ENCODE peak calls at places on chromosome 13, in five cellular contexts. F, I, W, O and J are unnamed samples.

GRCh38 chr13:97348569-97349100 is 85.3 kb upstream of the RAP2A start:
- DNase-seq in F (no peak), I (no peak), W (no peak), O (no peak), J (no peak)

GRCh38 chr13:78133511-78133910 is 214.9 kb upstream of the EDNRB start:
- DNase-seq in F (no peak), I (no peak), W (no peak), O (no peak), J (no peak)

GRCh38 chr13:36344886-36345437 is 1.2 kb downstream of the SPART start:
- DNase-seq in F (no peak), I (no peak), W (no peak), O (no peak), J (no peak)

GRCh38 chr13:47932953-47933687 is 68.0 kb downstream of the SUCLA2 start:
- DNase-seq in F (no peak), I (peak), W (no peak), O (no peak), J (no peak)

GRCh38 chr13:105462981-105463380 is 1072.5 kb downstream of the EFNB2 start:
- DNase-seq in F (no peak), I (no peak), W (no peak), O (no peak), J (no peak)

GRCh38 chr13:38223093-38223492 is 126.6 kb upstream of the UFM1 start:
- DNase-seq in F (peak), I (peak), W (no peak), O (no peak), J (peak)

GRCh38 chr13:61170791-61171330 is 244.8 kb downstream of the PCDH20 start:
- DNase-seq in F (no peak), I (no peak), W (no peak), O (no peak), J (no peak)

GRCh38 chr13:49649963-49650312 is 21.6 kb downstream of the ARL11 start:
- DNase-seq in F (no peak), I (no peak), W (no peak), O (no peak), J (no peak)

GRCh38 chr13:65260938-65261880 is 1968.9 kb downstream of the PCDH9 start:
- DNase-seq in F (no peak), I (no peak), W (no peak), O (no peak), J (no peak)

GRCh38 chr13:25469179-25469545 is 97.4 kb downstream of the ATP8A2 start:
- DNase-seq in F (no peak), I (no peak), W (no peak), O (no peak), J (no peak)

GRCh38 chr13:51283361-51283760 is 56.1 kb upstream of the SERPINE3 start:
- DNase-seq in F (no peak), I (no peak), W (no peak), O (peak), J (no peak)

GRCh38 chr13:23941216-23941615 is 43.9 kb upstream of the C1QTNF9B start:
- DNase-seq in F (no peak), I (no peak), W (no peak), O (no peak), J (no peak)

GRCh38 chr13:109136873-109137272 is 507.5 kb downstream of the MYO16 start:
- DNase-seq in F (no peak), I (no peak), W (no peak), O (no peak), J (no peak)

GRCh38 chr13:43085545-43085944 is 62.2 kb downstream of the DNAJC15 start:
- DNase-seq in F (peak), I (no peak), W (peak), O (no peak), J (peak)

GRCh38 chr13:99230991-99231390 is 27.2 kb downstream of the GPR18 start:
- DNase-seq in F (no peak), I (no peak), W (no peak), O (no peak), J (no peak)

GRCh38 chr13:98893361-98893760 is 84.5 kb downstream of the DOCK9 start:
- DNase-seq in F (no peak), I (no peak), W (no peak), O (no peak), J (no peak)

GRCh38 chr13:61316647-61317046 is 99.0 kb downstream of the PCDH20 start:
- DNase-seq in F (no peak), I (no peak), W (no peak), O (no peak), J (no peak)

GRCh38 chr13:56988543-56988942 is 152.2 kb upstream of the PRR20A start:
- DNase-seq in F (no peak), I (no peak), W (no peak), O (no peak), J (no peak)

GRCh38 chr13:45341799-45342584 is 1.0 kb upstream of the TPT1 start:
- DNase-seq in F (no peak), I (no peak), W (no peak), O (no peak), J (peak)

GRCh38 chr13:60562081-60562764 is 165.2 kb downstream of the TDRD3 start:
- DNase-seq in F (no peak), I (no peak), W (no peak), O (no peak), J (no peak)

GRCh38 chr13:21079206-21079605 is 17.8 kb upstream of the LATS2 start:
- DNase-seq in F (no peak), I (no peak), W (no peak), O (no peak), J (no peak)

GRCh38 chr13:39051157-39051556 is 12.9 kb downstream of the NHLRC3 start:
- DNase-seq in F (no peak), I (peak), W (peak), O (no peak), J (peak)

GRCh38 chr13:29884671-29885424 is 34.4 kb upstream of the UBL3 start:
- DNase-seq in F (no peak), I (peak), W (no peak), O (no peak), J (peak)

GRCh38 chr13:51478418-51479198 is 25.8 kb upstream of the INTS6 start:
- DNase-seq in F (no peak), I (peak), W (no peak), O (no peak), J (no peak)

GRCh38 chr13:25920931-25921330 is 130.9 kb downstream of the SHISA2 start:
- DNase-seq in F (no peak), I (no peak), W (no peak), O (no peak), J (no peak)

GRCh38 chr13:49636705-49637104 is 8.4 kb downstream of the ARL11 start:
- DNase-seq in F (no peak), I (no peak), W (no peak), O (no peak), J (no peak)

GRCh38 chr13:44238011-44238421 is 135.6 kb upstream of the SERP2 start:
- DNase-seq in F (no peak), I (no peak), W (no peak), O (no peak), J (no peak)

GRCh38 chr13:33445024-33445423 is 159.5 kb upstream of the STARD13 start:
- DNase-seq in F (no peak), I (peak), W (no peak), O (no peak), J (no peak)

GRCh38 chr13:80030491-80030890 is 310.4 kb downstream of the SPRY2 start:
- DNase-seq in F (no peak), I (no peak), W (peak), O (no peak), J (peak)

GRCh38 chr13:66014757-66015156 is 1215.4 kb downstream of the PCDH9 start:
- DNase-seq in F (no peak), I (no peak), W (no peak), O (no peak), J (no peak)

GRCh38 chr13:44022196-44022595 is 142.5 kb downstream of the LACC1 start:
- DNase-seq in F (no peak), I (peak), W (no peak), O (no peak), J (peak)

GRCh38 chr13:24270639-24271131 is 38.7 kb upstream of the C1QTNF9 start:
- DNase-seq in F (no peak), I (peak), W (no peak), O (no peak), J (no peak)

DNA sequence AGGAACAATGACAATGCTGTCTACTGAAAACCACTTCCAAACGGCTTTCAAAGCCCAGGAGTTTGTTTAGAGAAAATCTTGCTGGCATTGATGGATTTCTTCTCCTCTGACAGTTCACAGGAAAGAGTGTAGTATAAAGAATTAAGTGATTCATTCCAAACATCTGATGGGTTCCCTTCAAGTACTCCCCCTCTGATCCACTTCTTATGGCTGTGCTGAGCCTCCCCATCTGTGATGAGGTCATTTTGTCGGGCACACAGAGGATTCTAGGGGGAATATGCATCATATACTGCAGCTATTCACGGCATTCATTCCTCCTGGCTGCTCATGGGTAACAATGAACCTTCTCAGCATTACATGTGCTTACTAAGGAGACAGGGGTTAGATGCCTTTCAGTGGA is 107.9 kb downstream of the RGCC start:
- DNase-seq in F (no peak), I (peak), W (no peak), O (no peak), J (no peak)
- TF ChIP-seq JUND in F (no peak), I (no peak), W (no peak), O (no peak), J (no peak)

GRCh38 chr13:59493436-59493965 is 670.2 kb downstream of the DIAPH3 start:
- DNase-seq in F (no peak), I (no peak), W (no peak), O (no peak), J (no peak)

GRCh38 chr13:59492030-59492636 is 671.6 kb downstream of the DIAPH3 start:
- DNase-seq in F (no peak), I (no peak), W (no peak), O (no peak), J (no peak)

GRCh38 chr13:59497845-59498244 is 665.9 kb downstream of the DIAPH3 start:
- DNase-seq in F (no peak), I (no peak), W (no peak), O (no peak), J (no peak)

GRCh38 chr13:59494151-59494550 is 669.6 kb downstream of the DIAPH3 start:
- DNase-seq in F (no peak), I (no peak), W (no peak), O (no peak), J (no peak)

GRCh38 chr13:59494560-59494970 is 669.2 kb downstream of the DIAPH3 start:
- DNase-seq in F (peak), I (no peak), W (no peak), O (no peak), J (no peak)
- TF ChIP-seq JUND in F (peak), I (no peak), W (no peak), O (no peak), J (no peak)

GRCh38 chr13:34589581-34589980 is 352.5 kb upstream of the NBEA start:
- DNase-seq in F (no peak), I (no peak), W (no peak), O (no peak), J (no peak)

GRCh38 chr13:34588362-34588761 is 353.7 kb upstream of the NBEA start:
- DNase-seq in F (no peak), I (no peak), W (no peak), O (no peak), J (no peak)

GRCh38 chr13:34594507-34594906 is 347.6 kb upstream of the NBEA start:
- DNase-seq in F (no peak), I (no peak), W (no peak), O (no peak), J (no peak)

GRCh38 chr13:34591163-34591562 is 350.9 kb upstream of the NBEA start:
- DNase-seq in F (no peak), I (no peak), W (no peak), O (no peak), J (no peak)

GRCh38 chr13:34591801-34592454 is 350.1 kb upstream of the NBEA start:
- DNase-seq in F (no peak), I (no peak), W (no peak), O (no peak), J (no peak)
- TF ChIP-seq JUND in F (no peak), I (no peak), W (no peak), O (no peak), J (no peak)

DNA sequence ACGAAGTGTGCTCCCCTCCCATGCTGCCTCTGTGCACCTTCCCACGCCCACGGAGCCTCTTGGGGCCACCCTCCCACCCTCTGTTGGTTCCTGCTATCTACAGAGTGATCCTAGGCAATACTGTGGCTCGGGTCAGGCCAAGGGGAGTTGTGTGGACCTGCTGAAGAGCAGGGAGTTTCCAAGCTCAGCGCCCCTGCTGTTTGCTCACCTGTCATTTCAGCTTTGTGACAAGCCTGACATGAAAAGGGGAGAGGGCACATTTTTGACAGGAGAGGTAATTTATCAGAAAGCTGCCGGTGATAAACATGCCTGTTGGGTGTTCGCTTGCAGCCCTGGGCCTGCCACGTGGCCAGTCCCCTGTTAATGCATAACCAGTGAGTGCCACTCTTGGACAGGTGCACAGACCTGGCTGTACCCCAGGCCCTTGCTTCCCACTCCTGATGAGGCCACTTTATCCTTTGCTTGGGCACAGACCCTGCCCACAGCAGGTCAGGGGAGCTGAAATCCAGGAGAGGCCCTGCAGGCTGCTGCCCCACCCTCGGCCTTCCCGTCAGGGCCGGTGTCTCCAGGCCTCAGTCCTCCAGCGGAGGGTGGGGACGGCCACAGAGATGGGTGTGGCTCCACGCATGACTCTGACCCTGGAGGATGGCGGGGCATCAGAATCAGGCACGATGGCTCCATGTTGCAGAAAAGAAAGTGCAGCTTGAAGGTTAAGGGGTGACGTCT is 201.5 kb upstream of the GPR12 start:
- DNase-seq in F (peak), I (peak), W (no peak), O (no peak), J (no peak)
- TF ChIP-seq JUND in F (no peak), I (peak), W (no peak), O (no peak), J (no peak)

GRCh38 chr13:27774169-27774568 is 18.1 kb upstream of the GSX1 start:
- DNase-seq in F (no peak), I (no peak), W (no peak), O (no peak), J (no peak)

GRCh38 chr13:27772651-27773425 is 19.4 kb upstream of the GSX1 start:
- DNase-seq in F (no peak), I (peak), W (no peak), O (no peak), J (no peak)

GRCh38 chr13:27774651-27775050 is 17.6 kb upstream of the GSX1 start:
- DNase-seq in F (no peak), I (no peak), W (no peak), O (no peak), J (no peak)

GRCh38 chr13:27775943-27776342 is 16.3 kb upstream of the GSX1 start:
- DNase-seq in F (no peak), I (no peak), W (no peak), O (no peak), J (no peak)

DNA sequence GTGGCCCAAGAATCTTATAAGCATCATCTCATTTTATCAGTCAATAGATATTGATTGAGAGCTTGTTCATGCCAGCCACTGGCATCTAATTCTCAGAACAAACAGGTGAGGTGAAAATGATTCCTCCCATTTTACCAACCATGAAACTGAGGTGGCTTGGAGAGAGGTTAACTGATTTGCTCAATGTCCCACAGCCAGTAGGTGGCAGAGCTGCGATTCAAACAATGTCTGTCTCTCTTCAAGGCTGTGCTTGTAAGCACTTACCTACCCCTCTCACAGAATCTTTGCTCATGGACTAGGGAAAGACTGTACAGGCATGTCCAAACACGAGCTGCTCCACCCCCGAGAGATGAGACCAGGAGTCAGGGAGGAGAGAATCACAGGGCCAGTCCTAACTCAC is 21.5 kb upstream of the GSX1 start:
- DNase-seq in F (no peak), I (peak), W (peak), O (no peak), J (peak)
- TF ChIP-seq JUND in F (no peak), I (no peak), W (no peak), O (no peak), J (no peak)

GRCh38 chr13:100491164-100491847 is 97.3 kb downstream of the GGACT start:
- DNase-seq in F (no peak), I (no peak), W (no peak), O (no peak), J (no peak)
- TF ChIP-seq JUND in F (no peak), I (no peak), W (no peak), O (no peak), J (no peak)

DNA sequence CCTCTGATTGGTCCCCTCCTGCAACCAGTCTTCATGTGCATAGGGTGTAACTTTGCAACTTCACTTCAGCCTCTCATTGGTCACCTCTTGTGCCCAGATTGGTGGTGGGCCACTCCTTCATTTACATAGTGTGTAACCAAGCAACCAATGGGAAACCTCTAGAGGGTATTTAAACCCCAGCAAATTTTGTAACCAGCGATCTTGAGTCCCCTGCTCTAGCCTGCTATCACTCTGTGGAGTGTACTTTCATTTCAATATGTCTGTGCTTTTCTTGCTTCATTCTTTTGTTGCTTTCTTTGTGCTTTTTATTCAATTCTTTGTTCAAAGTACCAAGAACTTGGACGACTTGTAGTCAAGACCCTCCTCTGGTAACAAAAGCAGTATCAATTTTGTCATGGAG is 1336.9 kb upstream of the SPRY2 start:
- DNase-seq in F (no peak), I (no peak), W (no peak), O (no peak), J (no peak)
- TF ChIP-seq JUND in F (no peak), I (no peak), W (no peak), O (no peak), J (no peak)

DNA sequence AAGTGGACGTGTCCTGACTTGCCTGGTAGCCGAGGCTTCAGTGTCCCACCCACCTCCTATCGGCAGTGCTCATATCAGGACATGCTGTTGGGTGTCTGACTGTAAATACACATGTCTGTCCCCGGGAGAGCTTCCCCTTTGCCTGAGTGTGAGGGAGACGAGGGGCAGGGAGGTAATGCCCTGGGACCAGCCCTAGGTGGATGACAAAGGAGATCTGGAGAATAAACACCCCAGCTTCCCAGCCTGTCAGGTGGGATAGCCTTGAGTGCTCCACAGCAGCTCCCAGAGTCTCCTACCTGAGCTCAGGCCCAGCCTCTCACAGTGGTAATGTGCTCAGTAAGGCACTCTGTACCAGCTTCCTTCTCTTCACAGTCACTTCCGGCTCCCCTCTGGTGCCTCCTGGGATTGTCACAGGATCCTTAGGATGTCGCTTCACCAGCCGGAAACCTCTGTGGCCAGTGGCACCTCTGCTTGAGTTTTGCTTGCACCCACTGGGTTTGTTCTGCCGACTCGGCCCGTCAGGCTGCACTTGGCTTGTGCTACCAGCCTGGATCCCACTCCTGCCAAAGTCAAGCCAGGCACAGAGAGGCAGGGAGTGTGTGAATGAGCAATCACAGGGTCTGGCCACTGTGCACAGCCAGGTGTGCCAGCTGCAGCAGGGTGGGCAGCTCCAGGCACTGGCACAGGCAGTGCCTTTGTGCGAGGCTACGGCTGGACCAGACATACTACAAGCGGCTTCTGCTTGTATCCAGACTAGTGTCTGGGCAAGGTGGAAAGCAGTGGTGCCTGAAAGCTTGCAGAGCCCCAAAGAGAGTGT is 54.4 kb upstream of the RGCC start:
- DNase-seq in F (no peak), I (peak), W (no peak), O (peak), J (no peak)
- TF ChIP-seq JUND in F (no peak), I (no peak), W (no peak), O (no peak), J (no peak)

GRCh38 chr13:31725841-31726240 is 13.5 kb upstream of the RXFP2 start:
- DNase-seq in F (no peak), I (no peak), W (no peak), O (no peak), J (no peak)

GRCh38 chr13:31719214-31719613 is 20.1 kb upstream of the RXFP2 start:
- DNase-seq in F (no peak), I (no peak), W (no peak), O (no peak), J (no peak)

DNA sequence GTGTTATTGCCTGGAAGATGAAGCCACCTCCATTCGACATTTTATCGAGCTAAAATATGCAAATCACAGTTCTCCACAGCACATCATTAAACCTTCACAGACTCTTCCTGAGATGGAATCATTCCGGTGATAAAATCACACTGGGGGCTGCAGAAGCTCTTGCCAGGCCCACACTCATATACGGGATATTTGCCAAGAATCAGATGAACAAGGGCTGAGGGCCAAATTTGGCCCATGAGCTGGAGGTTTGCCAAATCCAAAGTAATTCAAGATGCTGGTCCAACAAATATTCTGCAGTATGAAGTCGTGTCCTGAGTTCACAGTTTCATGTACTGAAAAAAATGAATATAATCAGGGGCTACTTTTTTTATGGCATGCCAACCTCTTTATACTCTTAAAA is 16.6 kb upstream of the RXFP2 start:
- DNase-seq in F (no peak), I (no peak), W (no peak), O (no peak), J (no peak)
- TF ChIP-seq JUND in F (no peak), I (no peak), W (no peak), O (no peak), J (no peak)